ENCODE peak calls at places on chromosomes 4 and X, in ten cellular contexts. R is CD8-positive, alpha-beta T cell; P is HepG2; H is small intestine; D is MM.1S; N is Karpas-422; J is esophagus squamous epithelium; Z is lower lobe of right lung; U is CD8-positive, alpha-beta memory T cell; L is cardiac muscle cell. X is an unnamed sample. For H3K36me3 and H3K4me1, the result is how much of the 10 kb centered on the place peaks cover.

GRCh38 chr4:184648220-184649025 is 824 bp downstream of the CASP3 start:
- DNase-seq in N (peak), U (peak), J (peak), D (peak), L (peak), H (peak), R (peak), P (peak), Z (peak), X (no peak)

GRCh38 chr4:119068529-119068962 is 67.1 kb upstream of the MYOZ2 start:
- DNase-seq in L (no peak), R (no peak), N (no peak), U (no peak), J (no peak), Z (no peak), D (no peak), P (no peak), H (no peak), X (no peak)

GRCh38 chr4:26028793-26029511 is 114.9 kb downstream of the SMIM20 start:
- DNase-seq in J (no peak), U (peak), Z (peak), H (peak), R (peak), N (peak), D (peak), P (peak), L (peak), X (peak)

GRCh38 chrX:29535212-29536162 is 679.9 kb upstream of the MAGEB2 start:
- DNase-seq in J (no peak), U (no peak), Z (no peak), R (no peak), P (no peak), D (no peak), H (no peak), L (no peak), N (no peak), X (no peak)

GRCh38 chrX:109390556-109390955 is 91.3 kb downstream of the GUCY2F start:
- DNase-seq in D (no peak), Z (no peak), J (no peak), L (no peak), P (no peak), R (no peak), N (no peak), H (no peak), U (no peak), X (no peak)

GRCh38 chr4:10158355-10158942 is 41.9 kb upstream of the WDR1 start:
- DNase-seq in R (no peak), H (no peak), Z (no peak), D (no peak), N (no peak), L (no peak), J (no peak), U (peak), P (peak), X (no peak)

GRCh38 chr4:153257151-153257620 is 52.9 kb downstream of the TRIM2 start:
- DNase-seq in H (no peak), P (no peak), D (no peak), N (no peak), L (peak), J (no peak), R (no peak), U (no peak), Z (no peak), X (no peak)

GRCh38 chr4:169117591-169118081 is 107.6 kb upstream of the CBR4 start:
- DNase-seq in J (no peak), R (no peak), D (no peak), L (no peak), P (no peak), H (no peak), U (no peak), Z (no peak), N (no peak), X (no peak)

GRCh38 chrX:115690554-115691216 is 129.7 kb downstream of the PLS3 start:
- DNase-seq in P (peak), R (peak), H (peak), D (peak), U (peak), Z (no peak), J (no peak), N (peak), L (peak), X (no peak)

GRCh38 chrX:135213200-135213844 is 38.5 kb upstream of the ETDA start:
- DNase-seq in Z (no peak), J (no peak), H (no peak), N (no peak), D (no peak), L (no peak), R (no peak), P (no peak), U (no peak), X (no peak)

GRCh38 chr4:85474818-85475630 is at the start of gene ARHGAP24:
- DNase-seq in D (peak), H (peak), R (no peak), Z (peak), P (peak), L (peak), J (peak), U (no peak), N (peak), X (peak)

DNA sequence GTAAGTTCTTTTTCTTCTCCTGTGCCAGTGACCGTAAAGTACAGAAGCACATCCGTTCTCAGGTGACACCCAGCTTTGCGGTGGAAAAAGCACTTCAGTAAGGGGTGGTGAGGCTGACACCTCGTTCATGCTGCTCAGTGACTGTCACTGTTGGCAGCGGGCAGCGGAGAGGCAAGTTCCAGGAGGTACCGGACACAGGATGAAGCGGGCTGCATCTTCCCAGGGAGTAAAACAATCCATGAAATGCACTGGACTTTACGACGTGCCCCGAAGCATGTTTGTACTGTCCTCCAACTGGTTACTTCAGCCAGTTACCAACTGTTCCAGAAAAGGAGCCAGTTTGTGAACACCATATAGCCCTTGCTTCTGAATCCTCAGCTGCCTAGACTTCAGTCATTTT is 110.7 kb downstream of the ZNF827 start:
- DNase-seq in P (no peak), U (no peak), J (no peak), Z (no peak), R (no peak), L (no peak), N (no peak), D (no peak), H (no peak), X (no peak)
- H3K36me3 ChIP-seq in P (under half), U (under half), J (under half), Z (under half), R (under half), L (under half), N (under half), D (under half), H (under half), X (under half)

DNA sequence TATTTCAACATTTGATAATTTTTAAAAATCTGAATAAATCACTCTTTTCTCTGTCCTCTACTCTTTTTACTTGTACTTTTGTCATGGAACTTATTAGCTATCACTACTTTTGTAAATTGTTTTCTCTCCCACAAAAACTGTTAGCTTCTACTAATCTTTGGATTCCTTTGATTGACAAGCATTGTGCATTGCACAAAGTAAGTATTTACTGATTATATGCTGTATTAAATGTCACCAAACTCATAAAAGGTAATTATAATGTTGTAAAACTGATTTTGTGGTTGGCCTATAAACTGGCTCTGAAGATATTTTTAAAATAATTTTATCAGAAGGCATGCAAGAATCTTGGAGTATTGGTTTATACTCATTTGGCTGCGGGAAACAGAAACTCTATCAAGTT is 15.0 kb upstream of the SEC24B start:
- DNase-seq in Z (no peak), D (no peak), N (no peak), P (no peak), R (no peak), H (no peak), J (no peak), U (no peak), L (no peak), X (no peak)
- H3K4me1 ChIP-seq in Z (under half), D (under half), N (under half), P (under half), R (under half), H (under half), J (under half), U (under half), L (under half), X (under half)

GRCh38 chr4:145102619-145103018 is 4.5 kb downstream of the ABCE1 start:
- DNase-seq in Z (no peak), R (no peak), L (no peak), J (no peak), U (no peak), P (no peak), D (no peak), H (no peak), N (no peak), X (no peak)

GRCh38 chr4:145108128-145108527 is 10.0 kb downstream of the ABCE1 start:
- DNase-seq in H (no peak), P (no peak), D (no peak), R (no peak), Z (no peak), J (no peak), U (no peak), N (no peak), L (no peak), X (no peak)

GRCh38 chr4:145103496-145103895 is 5.4 kb downstream of the ABCE1 start:
- DNase-seq in U (no peak), R (no peak), H (no peak), N (no peak), Z (no peak), L (no peak), J (no peak), P (no peak), D (no peak), X (no peak)

GRCh38 chr4:145107126-145107525 is 9.0 kb downstream of the ABCE1 start:
- DNase-seq in D (no peak), H (no peak), N (no peak), J (no peak), Z (no peak), P (no peak), L (no peak), R (no peak), U (no peak), X (no peak)
- H3K36me3 ChIP-seq in D (under half), H (under half), N (half or more), J (under half), Z (half or more), P (half or more), L (half or more), R (under half), U (under half), X (under half)

GRCh38 chr4:2934077-2934812 is 29.0 kb downstream of the NOP14 start:
- DNase-seq in P (no peak), R (peak), D (no peak), Z (peak), U (peak), H (peak), N (peak), J (no peak), L (peak), X (no peak)
- H3K4me1 ChIP-seq in P (under half), R (half or more), D (under half), Z (half or more), U (half or more), H (under half), N (half or more), J (under half), L (under half), X (under half)

DNA sequence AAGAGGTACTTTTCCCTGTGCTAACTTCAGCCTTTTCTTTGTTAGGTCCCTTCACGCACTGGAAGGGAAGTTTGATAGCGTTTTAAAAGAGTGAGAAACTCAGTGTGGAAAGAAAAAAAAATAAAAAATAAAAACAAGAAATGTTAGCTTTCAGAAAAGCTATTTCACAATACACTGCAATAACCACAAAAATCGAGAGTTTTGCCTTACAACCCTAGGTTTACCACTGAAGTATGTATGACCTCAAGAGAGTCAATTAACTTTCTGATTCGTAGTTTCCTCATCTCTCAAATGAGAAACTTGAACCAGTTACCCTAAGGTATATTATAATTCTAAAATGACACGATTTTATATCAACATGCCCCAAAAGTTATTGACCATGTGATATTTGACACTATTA is 93.9 kb upstream of the JADE1 start:
- DNase-seq in U (no peak), L (no peak), J (no peak), R (no peak), N (no peak), P (no peak), Z (no peak), H (no peak), D (no peak), X (no peak)
- H3K36me3 ChIP-seq in U (under half), L (under half), J (under half), R (under half), N (under half), P (under half), Z (under half), H (under half), D (under half), X (under half)

GRCh38 chr4:123891901-123892300 is 495.3 kb downstream of the SPRY1 start:
- DNase-seq in N (no peak), Z (no peak), J (no peak), R (no peak), P (no peak), U (no peak), H (no peak), L (no peak), D (no peak), X (no peak)

GRCh38 chr4:123892368-123892961 is 495.9 kb downstream of the SPRY1 start:
- DNase-seq in U (no peak), D (no peak), N (no peak), J (no peak), P (no peak), L (no peak), H (no peak), Z (no peak), R (no peak), X (no peak)

GRCh38 chr4:123893746-123894095 is 497.1 kb downstream of the SPRY1 start:
- DNase-seq in R (no peak), L (no peak), P (no peak), N (no peak), U (no peak), D (no peak), Z (no peak), J (no peak), H (no peak), X (no peak)

GRCh38 chr4:123890889-123891288 is 494.3 kb downstream of the SPRY1 start:
- DNase-seq in D (no peak), J (no peak), U (no peak), Z (no peak), L (no peak), R (no peak), P (no peak), H (no peak), N (no peak), X (no peak)

DNA sequence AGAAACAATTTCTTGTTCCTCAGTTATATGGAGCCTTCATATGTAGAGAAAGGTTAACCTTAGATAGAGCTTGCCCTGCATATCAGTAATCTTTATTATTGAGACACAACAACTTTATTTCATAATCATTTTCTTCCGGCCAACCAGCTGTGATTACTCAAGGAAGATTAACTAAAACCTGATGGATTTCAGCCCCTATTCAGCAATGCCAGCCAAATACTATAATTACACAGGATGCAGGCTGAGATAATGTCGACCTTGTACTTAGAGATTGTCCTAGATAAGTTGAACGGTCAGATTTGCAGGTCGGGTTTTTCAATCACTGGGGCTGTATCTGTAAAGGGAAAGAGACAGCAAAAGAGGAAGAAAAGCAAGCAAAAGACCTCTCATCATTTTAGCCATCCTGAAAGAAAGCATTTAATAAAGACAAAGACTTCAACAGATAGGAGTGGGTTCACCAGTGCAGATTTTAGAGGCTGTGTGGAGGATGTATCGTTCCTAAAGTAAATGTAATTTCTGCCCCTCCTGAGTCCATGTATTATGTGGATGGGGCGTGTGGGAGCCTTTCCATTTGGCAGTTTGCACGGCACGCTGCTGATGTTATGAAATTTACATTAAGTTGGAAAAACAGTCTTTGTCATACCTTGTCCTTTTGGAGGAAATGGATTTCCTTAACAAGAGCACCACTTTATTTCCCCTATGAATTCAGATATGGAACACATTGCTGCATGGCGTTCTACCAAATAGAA is 496.6 kb downstream of the SPRY1 start:
- DNase-seq in L (no peak), P (peak), N (no peak), U (no peak), Z (no peak), J (no peak), R (no peak), D (no peak), H (no peak), X (no peak)
- H3K4me1 ChIP-seq in L (under half), P (under half), N (under half), U (under half), Z (under half), J (under half), R (under half), D (under half), H (under half), X (under half)

GRCh38 chr4:150713251-150713650 is 131.3 kb downstream of the MAB21L2 start:
- DNase-seq in D (no peak), Z (no peak), P (no peak), R (no peak), H (no peak), J (no peak), N (no peak), L (no peak), U (no peak), X (no peak)
- H3K36me3 ChIP-seq in D (under half), Z (under half), P (under half), R (under half), H (under half), J (under half), N (under half), L (under half), U (under half), X (under half)

DNA sequence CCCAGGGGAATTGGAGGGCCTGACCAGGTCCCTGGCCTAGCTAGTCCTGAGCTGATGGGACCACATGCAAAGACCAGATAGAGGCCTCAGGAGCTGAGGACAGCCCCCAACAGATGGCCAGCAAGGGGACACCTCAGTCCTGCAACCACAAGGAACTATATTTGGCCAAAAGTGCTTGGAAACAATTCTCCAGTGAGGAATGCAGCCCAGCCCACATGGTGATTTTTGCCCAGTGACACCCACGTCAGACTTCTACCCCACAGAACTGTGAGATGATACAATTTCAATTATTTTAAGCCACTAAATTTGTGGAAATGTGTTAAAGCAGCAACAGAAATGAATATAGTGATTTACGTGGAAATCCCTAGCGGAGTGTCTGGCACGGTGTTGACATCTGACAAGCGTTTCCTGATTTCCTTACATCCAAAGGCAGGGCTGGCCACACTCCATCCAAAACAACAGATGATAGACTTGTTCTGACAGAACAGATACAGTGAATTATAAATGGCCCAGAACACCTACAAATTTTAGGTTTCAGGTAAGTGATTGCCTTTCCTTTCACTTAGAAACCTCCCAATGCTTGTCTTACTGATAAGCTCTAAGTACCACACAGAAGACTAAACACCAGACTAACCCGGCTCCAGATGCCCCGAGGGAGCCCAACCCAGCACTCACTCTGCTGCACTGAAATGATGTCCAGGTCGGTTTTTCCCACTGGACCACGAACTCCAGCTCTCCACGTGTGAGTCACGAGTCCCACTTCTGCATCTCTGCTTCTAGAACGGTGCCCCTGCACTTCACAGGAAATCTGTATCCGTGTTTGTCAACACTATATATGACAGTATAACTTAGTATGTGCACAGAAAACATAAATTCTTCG is 5.8 kb downstream of the AFAP1 start:
- DNase-seq in N (no peak), R (no peak), P (no peak), U (no peak), J (no peak), L (no peak), D (no peak), Z (no peak), H (no peak), X (no peak)
- H3K4me1 ChIP-seq in N (under half), R (under half), P (under half), U (under half), J (under half), L (under half), D (under half), Z (under half), H (under half), X (under half)

GRCh38 chr4:1970926-1971325 is 37.8 kb downstream of the NELFA start:
- DNase-seq in H (no peak), J (no peak), L (no peak), Z (no peak), R (no peak), P (no peak), N (no peak), D (no peak), U (no peak), X (no peak)
- H3K36me3 ChIP-seq in H (under half), J (under half), L (under half), Z (half or more), R (under half), P (half or more), N (under half), D (under half), U (under half), X (under half)

DNA sequence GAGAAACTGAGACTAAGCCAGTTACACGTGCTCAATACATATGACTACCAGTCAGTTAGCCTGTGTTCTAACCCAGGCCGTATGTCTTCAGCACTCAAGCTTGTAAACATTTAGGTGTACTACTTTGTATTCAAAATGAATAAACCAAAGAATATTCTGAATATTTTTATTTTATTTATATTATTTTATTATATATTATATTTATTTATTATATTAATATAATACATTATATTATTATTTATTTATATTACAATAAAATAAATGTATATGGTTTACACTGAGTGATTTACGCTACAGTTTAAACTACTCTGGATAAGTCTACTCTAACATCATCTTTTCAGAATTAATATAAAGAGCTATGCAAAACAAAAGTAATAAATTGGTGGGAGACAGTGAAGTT is 691.5 kb downstream of the CENPC start:
- DNase-seq in N (no peak), L (no peak), P (no peak), J (no peak), D (no peak), U (no peak), R (no peak), H (no peak), Z (no peak), X (no peak)
- H3K4me1 ChIP-seq in N (under half), L (under half), P (under half), J (under half), D (under half), U (under half), R (under half), H (under half), Z (under half), X (under half)

X was measured in iPS DF 6.9.